ENCODE peak calls at places on chromosomes 5 and 9, in five cellular contexts. H is OCI-LY7; A is heart left ventricle; Q is AG04449; I is CD4-positive, alpha-beta T cell. N is an unnamed sample.

GRCh38 chr5:112525217-112525616 is 106.1 kb upstream of the EPB41L4A start:
- DNase-seq in A (no peak), I (no peak), Q (no peak), H (peak), N (no peak)

GRCh38 chr9:133991964-133992779 is at the start of gene VAV2:
- DNase-seq in H (peak), A (peak), I (peak), Q (no peak), N (peak)

GRCh38 chr9:84293001-84293798 is 47.4 kb downstream of the SLC28A3 start:
- DNase-seq in Q (no peak), H (no peak), A (no peak), I (no peak), N (peak)

GRCh38 chr9:112921549-112921948 is 30.9 kb upstream of the SLC46A2 start:
- DNase-seq in Q (peak), H (peak), I (no peak), A (no peak), N (peak)

GRCh38 chr5:154276932-154277331 is 86.4 kb downstream of the GALNT10 start:
- DNase-seq in I (no peak), A (peak), Q (peak), H (no peak), N (no peak)

GRCh38 chr9:16499866-16500265 is 370.6 kb downstream of the BNC2 start:
- DNase-seq in H (no peak), I (no peak), Q (no peak), A (no peak), N (no peak)

GRCh38 chr5:35183243-35183955 is 46.9 kb downstream of the PRLR start:
- DNase-seq in I (no peak), Q (no peak), H (peak), A (peak), N (peak)

GRCh38 chr9:25003686-25004085 is 458.0 kb upstream of the IZUMO3 start:
- DNase-seq in A (no peak), I (no peak), Q (no peak), H (peak), N (no peak)

GRCh38 chr5:10288600-10289213 is 19.0 kb downstream of the CMBL start:
- DNase-seq in H (peak), A (peak), Q (no peak), I (peak), N (peak)

GRCh38 chr5:65790371-65791163 is 68.6 kb downstream of the NLN start:
- DNase-seq in Q (no peak), A (peak), H (no peak), I (no peak), N (no peak)

GRCh38 chr9:78122631-78123030 is 91.0 kb upstream of the GNAQ start:
- DNase-seq in I (no peak), A (no peak), H (no peak), Q (no peak), N (no peak)

GRCh38 chr5:132747064-132747692 is at the start of gene CCNI2:
- DNase-seq in H (no peak), I (peak), A (no peak), Q (no peak), N (peak)

GRCh38 chr5:136036991-136037705 is 8.4 kb downstream of the TGFBI start:
- DNase-seq in Q (no peak), H (peak), A (peak), I (peak), N (no peak)

GRCh38 chr9:128887914-128888350 is 6.0 kb downstream of the LRRC8A start:
- DNase-seq in A (no peak), I (no peak), H (no peak), Q (no peak), N (no peak)

GRCh38 chr9:107653263-107653821 is 163.8 kb upstream of the KLF4 start:
- DNase-seq in A (peak), H (no peak), I (no peak), Q (no peak), N (no peak)

GRCh38 chr5:154302181-154302580 is 111.6 kb downstream of the GALNT10 start:
- DNase-seq in H (no peak), Q (no peak), A (peak), I (no peak), N (no peak)

GRCh38 chr5:119583684-119584083 is 45.7 kb upstream of the FAM170A start:
- DNase-seq in Q (peak), H (no peak), A (no peak), I (no peak), N (peak)

GRCh38 chr5:135999396-136000139 is 29.2 kb upstream of the TGFBI start:
- DNase-seq in A (no peak), I (no peak), Q (no peak), H (no peak), N (no peak)

GRCh38 chr5:53890490-53890889 is 330.1 kb downstream of the NDUFS4 start:
- DNase-seq in Q (no peak), A (peak), I (no peak), H (no peak), N (no peak)

GRCh38 chr9:13457795-13458194 is 178.3 kb upstream of the MPDZ start:
- DNase-seq in I (no peak), A (no peak), H (no peak), Q (no peak), N (no peak)

GRCh38 chr5:147565524-147565923 is 55.7 kb upstream of the DPYSL3 start:
- DNase-seq in H (no peak), A (no peak), Q (no peak), I (no peak), N (no peak)

GRCh38 chr5:78003914-78004313 is 227.8 kb upstream of the TBCA start:
- DNase-seq in A (no peak), H (no peak), I (no peak), Q (no peak), N (no peak)

GRCh38 chr5:125286266-125286665 is 539.8 kb upstream of the ZNF608 start:
- DNase-seq in I (no peak), A (no peak), Q (no peak), H (no peak), N (no peak)

GRCh38 chr5:121691478-121691877 is 160.2 kb upstream of the FTMT start:
- DNase-seq in I (no peak), Q (no peak), H (no peak), A (no peak), N (no peak)

GRCh38 chr5:137747848-137748247 is 6.3 kb downstream of the HNRNPA0 start:
- DNase-seq in I (no peak), A (no peak), H (no peak), Q (no peak), N (no peak)

DNA sequence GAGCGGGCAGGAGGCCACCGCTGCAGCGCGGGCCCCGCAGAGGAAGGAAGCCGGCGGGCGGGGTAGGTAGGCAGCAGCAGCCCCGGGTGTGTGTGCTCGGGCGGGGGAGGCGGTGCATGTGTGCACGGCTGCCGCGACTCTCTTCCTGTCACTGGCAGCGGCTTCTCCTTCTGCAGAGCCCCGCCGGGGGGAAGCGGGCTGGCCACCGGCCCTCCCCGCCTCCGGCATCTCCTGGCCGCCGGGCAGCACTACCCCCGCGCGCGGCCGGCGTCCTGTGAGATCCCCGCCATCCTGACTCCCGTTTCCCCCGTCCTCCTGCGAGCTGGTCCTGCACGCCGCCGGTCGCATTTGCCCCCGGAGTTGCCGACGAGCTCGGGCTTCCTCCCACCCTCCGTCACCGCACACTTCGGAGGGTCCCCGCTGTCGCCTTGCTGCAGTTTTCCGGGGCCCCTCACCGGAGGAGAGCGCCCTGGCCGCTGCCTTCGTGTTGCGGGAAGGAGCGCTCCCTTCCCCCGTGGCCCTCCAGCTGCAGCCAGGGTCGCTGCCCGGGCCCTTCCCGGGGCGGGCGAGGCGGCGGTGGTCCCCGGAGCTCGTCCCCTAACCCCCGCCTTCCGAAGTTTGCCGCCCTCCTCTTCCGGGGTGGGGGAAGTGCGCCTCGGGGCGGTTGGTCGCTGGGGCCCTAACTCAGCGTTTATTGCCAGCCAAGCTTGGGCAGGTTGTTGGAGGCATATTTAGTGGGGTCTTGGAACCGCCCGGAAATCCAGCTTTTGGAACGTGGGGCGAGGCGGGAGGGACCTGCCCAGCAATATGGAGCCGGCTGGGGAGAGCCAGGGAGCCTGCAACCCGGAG is 556 bp downstream of the PIK3R1 start:
- DNase-seq in Q (no peak), I (peak), H (peak), A (peak), N (peak)
- TF ChIP-seq CTCF in Q (no peak), I (no peak), H (peak), A (no peak), N (peak)

GRCh38 chr5:59525310-59525709 is 368.2 kb downstream of the PDE4D start:
- DNase-seq in A (no peak), I (no peak), H (no peak), Q (no peak), N (no peak)

GRCh38 chr5:59529286-59529685 is 364.2 kb downstream of the PDE4D start:
- DNase-seq in A (no peak), Q (no peak), I (no peak), H (no peak), N (no peak)

GRCh38 chr5:59522201-59522831 is 371.2 kb downstream of the PDE4D start:
- DNase-seq in I (no peak), H (no peak), Q (no peak), A (no peak), N (no peak)

GRCh38 chr5:59528226-59528862 is 365.2 kb downstream of the PDE4D start:
- DNase-seq in Q (no peak), I (no peak), A (no peak), H (no peak), N (no peak)

GRCh38 chr5:59525957-59526356 is 367.6 kb downstream of the PDE4D start:
- DNase-seq in A (no peak), H (no peak), I (no peak), Q (peak), N (no peak)
- TF ChIP-seq CTCF in A (no peak), H (no peak), I (no peak), Q (no peak), N (no peak)

GRCh38 chr9:87668222-87668621 is 57.7 kb upstream of the CTSL start:
- DNase-seq in H (no peak), I (no peak), A (no peak), Q (no peak), N (no peak)

GRCh38 chr9:87668722-87669121 is 57.2 kb upstream of the CTSL start:
- DNase-seq in H (no peak), Q (no peak), I (no peak), A (no peak), N (no peak)

GRCh38 chr9:87664153-87665060 is 61.5 kb upstream of the CTSL start:
- DNase-seq in H (no peak), Q (no peak), I (no peak), A (no peak), N (no peak)

GRCh38 chr9:87665516-87665915 is 60.4 kb upstream of the CTSL start:
- DNase-seq in H (no peak), A (no peak), Q (no peak), I (no peak), N (no peak)

GRCh38 chr9:87667164-87667738 is 58.7 kb upstream of the CTSL start:
- DNase-seq in A (no peak), I (no peak), H (peak), Q (no peak), N (peak)
- TF ChIP-seq CTCF in A (no peak), I (no peak), H (peak), Q (peak), N (no peak)

DNA sequence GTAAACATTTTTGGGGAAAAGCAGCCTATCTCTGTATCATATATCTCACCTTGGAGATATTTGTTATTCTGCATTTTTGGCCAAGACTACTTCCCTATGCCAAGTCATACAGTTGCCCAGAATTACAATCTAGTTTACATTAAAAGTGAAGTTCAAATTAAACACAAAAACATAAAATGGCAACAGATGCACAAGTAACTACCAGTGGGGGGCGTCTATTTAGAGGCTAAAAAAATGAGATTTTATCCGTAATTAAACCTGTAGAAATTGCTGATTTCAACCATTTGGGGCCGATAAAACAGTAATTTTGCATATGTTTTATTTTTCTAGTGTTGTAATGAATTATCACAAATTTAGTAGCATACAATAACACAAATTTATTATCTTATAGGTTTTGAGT is 787.1 kb upstream of the CHD1 start:
- DNase-seq in Q (no peak), H (no peak), A (no peak), I (no peak), N (no peak)
- TF ChIP-seq CTCF in Q (no peak), H (peak), A (no peak), I (no peak), N (no peak)

DNA sequence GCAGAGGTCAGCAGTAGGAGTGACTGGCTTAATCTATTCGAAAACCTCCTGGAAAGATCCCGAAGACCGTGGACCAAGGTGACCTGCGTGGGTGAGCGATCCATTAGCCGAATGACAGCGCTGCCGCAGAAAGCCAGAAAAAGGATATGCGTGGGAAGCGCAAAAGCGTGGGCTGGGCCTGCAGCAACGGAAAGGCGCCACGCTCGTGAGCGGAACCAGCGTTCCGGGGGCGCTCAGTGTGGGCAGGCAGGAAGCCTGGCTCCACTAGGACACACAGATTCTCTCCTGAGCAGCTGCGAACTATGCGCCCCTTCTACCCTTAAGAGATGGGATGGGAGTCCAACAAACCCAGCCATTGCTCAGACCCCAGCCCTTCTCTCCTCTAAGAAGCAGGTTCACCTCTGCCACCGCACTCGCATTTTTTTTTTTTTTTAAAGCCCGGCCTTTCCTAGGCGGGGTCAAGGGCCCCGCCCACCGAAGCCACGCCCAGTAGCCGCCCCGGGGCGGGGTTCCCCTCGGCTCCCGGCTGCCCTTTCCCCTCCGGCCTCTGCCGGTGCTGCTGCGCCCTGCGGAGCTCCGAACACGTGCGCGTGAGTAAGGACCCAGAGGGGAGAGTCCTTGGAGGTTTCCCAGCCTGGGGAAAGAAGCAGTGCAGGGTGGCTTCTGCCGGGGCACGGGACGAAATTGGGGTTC is 19.8 kb upstream of the MATR3 start:
- DNase-seq in Q (no peak), A (peak), I (peak), H (peak), N (peak)
- TF ChIP-seq CTCF in Q (no peak), A (no peak), I (no peak), H (peak), N (no peak)

N was measured in GM20000.